ENCODE peak calls at places on chromosomes 3 and 15, in seven cellular contexts. One of them, this sample, is unnamed.

GRCh38 chr3:114299421-114299820 is 5.6 kb downstream of the TIGIT start:
- DNase-seq in GM23248: peak; percentile 36
- DNase-seq in suprapubic skin: no peak
- DNase-seq in ovary: no peak
- DNase-seq in right lobe of liver: no peak
- DNase-seq in tibial artery: no peak
- DNase-seq in CD8-positive, alpha-beta T cell: peak; percentile 44
- DNase-seq in this sample: peak; percentile 28

GRCh38 chr3:16406175-16406574 is 107.3 kb downstream of the RFTN1 start:
- DNase-seq in tibial artery: no peak
- DNase-seq in CD8-positive, alpha-beta T cell: no peak
- DNase-seq in right lobe of liver: no peak
- DNase-seq in suprapubic skin: no peak
- DNase-seq in ovary: no peak
- DNase-seq in GM23248: no peak
- DNase-seq in this sample: no peak

GRCh38 chr3:40930131-40930538 is 269.2 kb upstream of the CTNNB1 start:
- DNase-seq in GM23248: no peak
- DNase-seq in CD8-positive, alpha-beta T cell: no peak
- DNase-seq in suprapubic skin: no peak
- DNase-seq in right lobe of liver: peak; percentile 89
- DNase-seq in tibial artery: no peak
- DNase-seq in ovary: no peak
- DNase-seq in this sample: no peak

GRCh38 chr15:47473857-47474256 is 243.4 kb upstream of the SEMA6D start:
- DNase-seq in right lobe of liver: no peak
- DNase-seq in CD8-positive, alpha-beta T cell: no peak
- DNase-seq in suprapubic skin: peak; percentile 49
- DNase-seq in ovary: peak; percentile 70
- DNase-seq in tibial artery: peak; percentile 69
- DNase-seq in GM23248: peak; percentile 7
- DNase-seq in this sample: no peak

GRCh38 chr3:185701891-185702563 is 115.9 kb downstream of the SENP2 start:
- DNase-seq in CD8-positive, alpha-beta T cell: no peak
- DNase-seq in suprapubic skin: no peak
- DNase-seq in tibial artery: no peak
- DNase-seq in ovary: no peak
- DNase-seq in right lobe of liver: no peak
- DNase-seq in GM23248: no peak
- DNase-seq in this sample: no peak

GRCh38 chr3:134651347-134652041 is 672 bp upstream of the KY start:
- DNase-seq in tibial artery: no peak
- DNase-seq in CD8-positive, alpha-beta T cell: no peak
- DNase-seq in ovary: peak; percentile 76
- DNase-seq in GM23248: peak; percentile 53
- DNase-seq in suprapubic skin: no peak
- DNase-seq in right lobe of liver: no peak
- DNase-seq in this sample: no peak

GRCh38 chr15:101137312-101137940 is 114.4 kb downstream of the CHSY1 start:
- DNase-seq in ovary: no peak
- DNase-seq in tibial artery: no peak
- DNase-seq in suprapubic skin: no peak
- DNase-seq in right lobe of liver: no peak
- DNase-seq in CD8-positive, alpha-beta T cell: no peak
- DNase-seq in GM23248: no peak
- DNase-seq in this sample: no peak

GRCh38 chr15:84872009-84872900 is 12.2 kb upstream of the SLC28A1 start:
- DNase-seq in CD8-positive, alpha-beta T cell: no peak
- DNase-seq in tibial artery: no peak
- DNase-seq in ovary: no peak
- DNase-seq in suprapubic skin: no peak
- DNase-seq in right lobe of liver: no peak
- DNase-seq in GM23248: no peak
- DNase-seq in this sample: no peak

GRCh38 chr15:78343431-78343830 is 3.3 kb downstream of the CRABP1 start:
- DNase-seq in tibial artery: no peak
- DNase-seq in CD8-positive, alpha-beta T cell: no peak
- DNase-seq in suprapubic skin: no peak
- DNase-seq in right lobe of liver: no peak
- DNase-seq in GM23248: no peak
- DNase-seq in ovary: no peak
- DNase-seq in this sample: no peak

GRCh38 chr15:59339252-59339672 is 33.4 kb downstream of the MYO1E start:
- DNase-seq in CD8-positive, alpha-beta T cell: no peak
- DNase-seq in suprapubic skin: no peak
- DNase-seq in ovary: no peak
- DNase-seq in GM23248: peak; percentile 78
- DNase-seq in tibial artery: no peak
- DNase-seq in right lobe of liver: no peak
- DNase-seq in this sample: no peak

GRCh38 chr3:194812177-194812576 is 126.5 kb downstream of the FAM43A start:
- DNase-seq in GM23248: no peak
- DNase-seq in ovary: no peak
- DNase-seq in tibial artery: no peak
- DNase-seq in right lobe of liver: no peak
- DNase-seq in CD8-positive, alpha-beta T cell: no peak
- DNase-seq in suprapubic skin: no peak
- DNase-seq in this sample: no peak

GRCh38 chr3:24670871-24671270 is 176.2 kb upstream of the THRB start:
- DNase-seq in tibial artery: no peak
- DNase-seq in suprapubic skin: no peak
- DNase-seq in ovary: no peak
- DNase-seq in CD8-positive, alpha-beta T cell: no peak
- DNase-seq in GM23248: no peak
- DNase-seq in right lobe of liver: no peak
- DNase-seq in this sample: no peak

GRCh38 chr3:139199421-139200010 is 144.3 kb upstream of the MRPS22 start:
- DNase-seq in CD8-positive, alpha-beta T cell: no peak
- DNase-seq in GM23248: peak; percentile 42
- DNase-seq in tibial artery: no peak
- DNase-seq in right lobe of liver: no peak
- DNase-seq in ovary: no peak
- DNase-seq in suprapubic skin: no peak
- DNase-seq in this sample: no peak

GRCh38 chr3:155327430-155327829 is 33.9 kb upstream of the STRIT1 start:
- DNase-seq in GM23248: no peak
- DNase-seq in ovary: no peak
- DNase-seq in suprapubic skin: no peak
- DNase-seq in right lobe of liver: no peak
- DNase-seq in CD8-positive, alpha-beta T cell: no peak
- DNase-seq in tibial artery: no peak
- DNase-seq in this sample: no peak

GRCh38 chr15:90291679-90292356 is 26.3 kb downstream of the NGRN start:
- DNase-seq in right lobe of liver: no peak
- DNase-seq in CD8-positive, alpha-beta T cell: no peak
- DNase-seq in tibial artery: no peak
- DNase-seq in ovary: no peak
- DNase-seq in GM23248: peak; percentile 36
- DNase-seq in suprapubic skin: no peak
- DNase-seq in this sample: peak; percentile 29

GRCh38 chr3:44066806-44067205 is 174.9 kb upstream of the TOPAZ1 start:
- DNase-seq in suprapubic skin: no peak
- DNase-seq in right lobe of liver: no peak
- DNase-seq in GM23248: no peak
- DNase-seq in CD8-positive, alpha-beta T cell: no peak
- DNase-seq in tibial artery: no peak
- DNase-seq in ovary: no peak
- DNase-seq in this sample: no peak

GRCh38 chr15:52349062-52349700 is 53.6 kb upstream of the MYO5C start:
- DNase-seq in ovary: no peak
- DNase-seq in GM23248: peak; percentile 42
- DNase-seq in CD8-positive, alpha-beta T cell: no peak
- DNase-seq in tibial artery: no peak
- DNase-seq in suprapubic skin: no peak
- DNase-seq in right lobe of liver: no peak
- DNase-seq in this sample: no peak

GRCh38 chr3:196988241-196989029 is 19.8 kb upstream of the PIGZ start:
- DNase-seq in GM23248: no peak
- DNase-seq in right lobe of liver: peak; percentile 42
- DNase-seq in CD8-positive, alpha-beta T cell: no peak
- DNase-seq in suprapubic skin: peak; percentile 40
- DNase-seq in ovary: no peak
- DNase-seq in tibial artery: no peak
- DNase-seq in this sample: no peak

GRCh38 chr3:5006755-5007202 is 27.5 kb downstream of the BHLHE40 start:
- DNase-seq in right lobe of liver: no peak
- DNase-seq in CD8-positive, alpha-beta T cell: peak; percentile 80
- DNase-seq in GM23248: no peak
- DNase-seq in ovary: no peak
- DNase-seq in tibial artery: peak; percentile 41
- DNase-seq in suprapubic skin: no peak
- DNase-seq in this sample: no peak

GRCh38 chr3:81684739-81685395 is 76.6 kb downstream of the GBE1 start:
- DNase-seq in GM23248: peak; percentile 47
- DNase-seq in suprapubic skin: no peak
- DNase-seq in CD8-positive, alpha-beta T cell: no peak
- DNase-seq in ovary: no peak
- DNase-seq in right lobe of liver: no peak
- DNase-seq in tibial artery: no peak
- DNase-seq in this sample: no peak

GRCh38 chr3:177602601-177603136 is 405.4 kb upstream of the TBL1XR1 start:
- DNase-seq in right lobe of liver: no peak
- DNase-seq in ovary: no peak
- DNase-seq in tibial artery: no peak
- DNase-seq in suprapubic skin: no peak
- DNase-seq in GM23248: peak; percentile 32
- DNase-seq in CD8-positive, alpha-beta T cell: no peak
- DNase-seq in this sample: no peak

GRCh38 chr3:37816271-37816670 is 45.4 kb upstream of the CTDSPL start:
- DNase-seq in suprapubic skin: no peak
- DNase-seq in ovary: no peak
- DNase-seq in tibial artery: no peak
- DNase-seq in right lobe of liver: no peak
- DNase-seq in GM23248: peak; percentile 16
- DNase-seq in CD8-positive, alpha-beta T cell: no peak
- DNase-seq in this sample: no peak

GRCh38 chr15:67085818-67086649 is 20.6 kb downstream of the SMAD3 start:
- DNase-seq in ovary: no peak
- DNase-seq in GM23248: peak; percentile 92
- DNase-seq in right lobe of liver: no peak
- DNase-seq in tibial artery: no peak
- DNase-seq in CD8-positive, alpha-beta T cell: no peak
- DNase-seq in suprapubic skin: no peak
- DNase-seq in this sample: no peak
- H3K4me3 ChIP-seq in ovary: no peak overlapping the region
- H3K4me3 ChIP-seq in GM23248: no peak overlapping the region
- H3K4me3 ChIP-seq in right lobe of liver: no peak overlapping the region
- H3K4me3 ChIP-seq in tibial artery: no peak overlapping the region
- H3K4me3 ChIP-seq in CD8-positive, alpha-beta T cell: no peak overlapping the region
- H3K4me3 ChIP-seq in suprapubic skin: no peak overlapping the region
- H3K4me3 ChIP-seq in this sample: no peak overlapping the region

GRCh38 chr15:63497642-63498100 is 6.7 kb upstream of the USP3 start:
- DNase-seq in tibial artery: no peak
- DNase-seq in CD8-positive, alpha-beta T cell: peak; percentile 87
- DNase-seq in GM23248: no peak
- DNase-seq in right lobe of liver: no peak
- DNase-seq in suprapubic skin: no peak
- DNase-seq in ovary: no peak
- DNase-seq in this sample: no peak

GRCh38 chr15:63494406-63494805 is 10.0 kb upstream of the USP3 start:
- DNase-seq in right lobe of liver: no peak
- DNase-seq in ovary: no peak
- DNase-seq in tibial artery: no peak
- DNase-seq in CD8-positive, alpha-beta T cell: peak; percentile 24
- DNase-seq in suprapubic skin: no peak
- DNase-seq in GM23248: no peak
- DNase-seq in this sample: no peak

GRCh38 chr15:63493451-63493850 is 10.9 kb upstream of the USP3 start:
- DNase-seq in ovary: no peak
- DNase-seq in CD8-positive, alpha-beta T cell: no peak
- DNase-seq in right lobe of liver: peak; percentile 35
- DNase-seq in tibial artery: no peak
- DNase-seq in GM23248: no peak
- DNase-seq in suprapubic skin: no peak
- DNase-seq in this sample: no peak

GRCh38 chr15:63495343-63495742 is 9.1 kb upstream of the USP3 start:
- DNase-seq in ovary: no peak
- DNase-seq in tibial artery: no peak
- DNase-seq in CD8-positive, alpha-beta T cell: no peak
- DNase-seq in GM23248: no peak
- DNase-seq in suprapubic skin: no peak
- DNase-seq in right lobe of liver: no peak
- DNase-seq in this sample: no peak

GRCh38 chr15:63495780-63496179 is 8.6 kb upstream of the USP3 start:
- DNase-seq in right lobe of liver: no peak
- DNase-seq in suprapubic skin: no peak
- DNase-seq in ovary: no peak
- DNase-seq in tibial artery: no peak
- DNase-seq in GM23248: no peak
- DNase-seq in CD8-positive, alpha-beta T cell: no peak
- DNase-seq in this sample: no peak
- H3K4me1 ChIP-seq in right lobe of liver: peaks cover 20% of the 10 kb centered on the region
- H3K4me1 ChIP-seq in suprapubic skin: peaks cover 21% of the 10 kb centered on the region
- H3K4me1 ChIP-seq in ovary: peaks cover 3% of the 10 kb centered on the region
- H3K4me1 ChIP-seq in tibial artery: peaks cover 3% of the 10 kb centered on the region
- H3K4me1 ChIP-seq in GM23248: peaks cover 10% of the 10 kb centered on the region
- H3K4me1 ChIP-seq in CD8-positive, alpha-beta T cell: peaks cover 78% of the 10 kb centered on the region
- H3K4me1 ChIP-seq in this sample: peaks cover 14% of the 10 kb centered on the region

GRCh38 chr15:56356616-56357015 is 8.6 kb upstream of the TEX9 start:
- DNase-seq in ovary: no peak
- DNase-seq in tibial artery: no peak
- DNase-seq in CD8-positive, alpha-beta T cell: no peak
- DNase-seq in right lobe of liver: no peak
- DNase-seq in suprapubic skin: no peak
- DNase-seq in GM23248: peak; percentile 54
- DNase-seq in this sample: no peak

GRCh38 chr15:56353119-56353518 is 12.1 kb upstream of the TEX9 start:
- DNase-seq in GM23248: peak; percentile 44
- DNase-seq in ovary: no peak
- DNase-seq in CD8-positive, alpha-beta T cell: no peak
- DNase-seq in suprapubic skin: no peak
- DNase-seq in tibial artery: no peak
- DNase-seq in right lobe of liver: no peak
- DNase-seq in this sample: no peak

GRCh38 chr15:56353740-56354139 is 11.5 kb upstream of the TEX9 start:
- DNase-seq in GM23248: peak; percentile 24
- DNase-seq in ovary: no peak
- DNase-seq in tibial artery: no peak
- DNase-seq in suprapubic skin: no peak
- DNase-seq in right lobe of liver: no peak
- DNase-seq in CD8-positive, alpha-beta T cell: no peak
- DNase-seq in this sample: no peak

GRCh38 chr15:56361978-56362377 is 3.2 kb upstream of the TEX9 start:
- DNase-seq in suprapubic skin: no peak
- DNase-seq in tibial artery: no peak
- DNase-seq in right lobe of liver: no peak
- DNase-seq in GM23248: no peak
- DNase-seq in CD8-positive, alpha-beta T cell: no peak
- DNase-seq in ovary: no peak
- DNase-seq in this sample: no peak

GRCh38 chr15:56358604-56359003 is 6.6 kb upstream of the TEX9 start:
- DNase-seq in tibial artery: no peak
- DNase-seq in GM23248: no peak
- DNase-seq in suprapubic skin: no peak
- DNase-seq in ovary: no peak
- DNase-seq in right lobe of liver: no peak
- DNase-seq in CD8-positive, alpha-beta T cell: no peak
- DNase-seq in this sample: no peak
- H3K27me3 ChIP-seq in tibial artery: no peaks in the 10 kb centered on the region
- H3K27me3 ChIP-seq in GM23248: no peaks in the 10 kb centered on the region
- H3K27me3 ChIP-seq in suprapubic skin: no peaks in the 10 kb centered on the region
- H3K27me3 ChIP-seq in ovary: no peaks in the 10 kb centered on the region
- H3K27me3 ChIP-seq in right lobe of liver: no peaks in the 10 kb centered on the region
- H3K27me3 ChIP-seq in CD8-positive, alpha-beta T cell: no peaks in the 10 kb centered on the region
- H3K27me3 ChIP-seq in this sample: no peaks in the 10 kb centered on the region

GRCh38 chr3:115899535-115899934 is 276.2 kb downstream of the GAP43 start:
- DNase-seq in suprapubic skin: no peak
- DNase-seq in tibial artery: no peak
- DNase-seq in ovary: no peak
- DNase-seq in CD8-positive, alpha-beta T cell: no peak
- DNase-seq in GM23248: no peak
- DNase-seq in right lobe of liver: no peak
- DNase-seq in this sample: no peak
- H3K4me3 ChIP-seq in suprapubic skin: no peak overlapping the region
- H3K4me3 ChIP-seq in tibial artery: no peak overlapping the region
- H3K4me3 ChIP-seq in ovary: no peak overlapping the region
- H3K4me3 ChIP-seq in CD8-positive, alpha-beta T cell: no peak overlapping the region
- H3K4me3 ChIP-seq in GM23248: no peak overlapping the region
- H3K4me3 ChIP-seq in right lobe of liver: no peak overlapping the region
- H3K4me3 ChIP-seq in this sample: no peak overlapping the region

This sample was measured in HAP-1.